ENCODE peak calls at places on chromosomes 4 and X, in six cellular contexts. L, S, B, G, I and W are unnamed samples.

GRCh38 chr4:163764569-163764968 is 270.1 kb downstream of the TMA16 start:
- DNase-seq in L (peak), S (no peak), B (no peak), G (no peak), I (no peak), W (peak)

GRCh38 chr4:55303818-55304217 is 42.2 kb upstream of the SRD5A3 start:
- DNase-seq in L (peak), S (no peak), B (peak), G (peak), I (no peak), W (peak)

GRCh38 chr4:86762649-86763048 is 86.5 kb downstream of the SLC10A6 start:
- DNase-seq in L (no peak), S (no peak), B (no peak), G (no peak), I (no peak), W (no peak)

GRCh38 chr4:74202062-74202586 is 44.2 kb downstream of the MTHFD2L start:
- DNase-seq in L (peak), S (no peak), B (no peak), G (no peak), I (no peak), W (no peak)

GRCh38 chr4:8032381-8032780 is 92.7 kb upstream of the AFAP1 start:
- DNase-seq in L (no peak), S (no peak), B (no peak), G (no peak), I (no peak), W (no peak)

GRCh38 chr4:145041378-145041777 is 56.6 kb downstream of the ANAPC10 start:
- DNase-seq in L (no peak), S (peak), B (no peak), G (no peak), I (no peak), W (no peak)

GRCh38 chr4:55323375-55323774 is 22.7 kb upstream of the SRD5A3 start:
- DNase-seq in L (no peak), S (no peak), B (no peak), G (no peak), I (no peak), W (no peak)

GRCh38 chr4:147768113-147768512 is 36.2 kb downstream of the ARHGAP10 start:
- DNase-seq in L (peak), S (no peak), B (no peak), G (no peak), I (no peak), W (peak)

GRCh38 chr4:53616219-53616618 is 24.9 kb upstream of the LNX1 start:
- DNase-seq in L (no peak), S (no peak), B (no peak), G (no peak), I (no peak), W (no peak)

GRCh38 chr4:15078682-15079642 is 76.7 kb downstream of the CPEB2 start:
- DNase-seq in L (peak), S (no peak), B (no peak), G (peak), I (no peak), W (no peak)

GRCh38 chr4:183924362-183925044 is 19.4 kb downstream of the STOX2 start:
- DNase-seq in L (no peak), S (no peak), B (no peak), G (no peak), I (no peak), W (no peak)

GRCh38 chr4:88859191-88859812 is 161.7 kb upstream of the NAP1L5 start:
- DNase-seq in L (no peak), S (no peak), B (no peak), G (no peak), I (no peak), W (no peak)

GRCh38 chr4:174218127-174218790 is 65.2 kb downstream of the FBXO8 start:
- DNase-seq in L (no peak), S (no peak), B (no peak), G (no peak), I (no peak), W (no peak)

GRCh38 chr4:186770446-186771175 is 47.0 kb upstream of the FAT1 start:
- DNase-seq in L (peak), S (no peak), B (no peak), G (peak), I (no peak), W (peak)

GRCh38 chr4:108168672-108169562 is at the start of gene LEF1:
- DNase-seq in L (peak), S (peak), B (no peak), G (no peak), I (no peak), W (no peak)

GRCh38 chrX:53474707-53475106 is 40.5 kb upstream of the HSD17B10 start:
- DNase-seq in L (no peak), S (no peak), B (no peak), G (no peak), I (no peak), W (no peak)

GRCh38 chr4:5051210-5051691 is at the start of gene STK32B:
- DNase-seq in L (peak), S (no peak), B (peak), G (peak), I (no peak), W (peak)

GRCh38 chrX:30489323-30489722 is 88.2 kb downstream of the TASL start:
- DNase-seq in L (no peak), S (no peak), B (peak), G (no peak), I (no peak), W (no peak)

GRCh38 chr4:169243808-169244207 is 26.9 kb downstream of the SH3RF1 start:
- DNase-seq in L (peak), S (no peak), B (no peak), G (peak), I (no peak), W (peak)

GRCh38 chrX:850471-850916 is 219.9 kb downstream of the SHOX start:
- DNase-seq in L (no peak), S (no peak), B (peak), G (no peak), I (no peak), W (peak)

GRCh38 chr4:42671431-42672194 is 14.7 kb upstream of the ATP8A1 start:
- DNase-seq in L (no peak), S (no peak), B (no peak), G (no peak), I (no peak), W (no peak)

GRCh38 chr4:153294631-153295030 is 49.9 kb upstream of the MND1 start:
- DNase-seq in L (peak), S (no peak), B (peak), G (peak), I (no peak), W (no peak)

GRCh38 chrX:39677987-39678840 is 419.5 kb downstream of the BCOR start:
- DNase-seq in L (no peak), S (no peak), B (no peak), G (no peak), I (no peak), W (no peak)

GRCh38 chrX:19852014-19853005 is 35.1 kb downstream of the SH3KBP1 start:
- DNase-seq in L (peak), S (no peak), B (no peak), G (no peak), I (no peak), W (no peak)

GRCh38 chr4:105970371-105970770 is 75.1 kb downstream of the NPNT start:
- DNase-seq in L (no peak), S (no peak), B (no peak), G (no peak), I (no peak), W (no peak)

GRCh38 chrX:13597928-13598327 is 28.5 kb downstream of the EGFL6 start:
- DNase-seq in L (peak), S (no peak), B (no peak), G (no peak), I (no peak), W (no peak)

GRCh38 chrX:57771689-57772088 is 91.6 kb upstream of the NLRP2B start:
- DNase-seq in L (no peak), S (no peak), B (no peak), G (peak), I (no peak), W (no peak)

GRCh38 chrX:122552291-122552800 is 631.7 kb upstream of the GRIA3 start:
- DNase-seq in L (peak), S (no peak), B (no peak), G (no peak), I (no peak), W (no peak)

GRCh38 chrX:47621851-47622250 is 2.2 kb upstream of the SYN1 start:
- DNase-seq in L (no peak), S (no peak), B (no peak), G (no peak), I (no peak), W (no peak)

GRCh38 chr4:108783666-108784463 is 21.0 kb upstream of the ETNPPL start:
- DNase-seq in L (no peak), S (no peak), B (peak), G (no peak), I (no peak), W (no peak)

GRCh38 chr4:173357939-173358338 is 12.8 kb upstream of the SAP30 start:
- DNase-seq in L (no peak), S (no peak), B (no peak), G (no peak), I (no peak), W (no peak)

GRCh38 chrX:108310511-108310910 is 127.7 kb downstream of the COL4A6 start:
- DNase-seq in L (peak), S (no peak), B (no peak), G (no peak), I (no peak), W (no peak)

GRCh38 chr4:103091601-103092223 is 7.9 kb downstream of the BDH2 start:
- DNase-seq in L (peak), S (no peak), B (peak), G (peak), I (no peak), W (peak)

GRCh38 chr4:156293657-156294297 is 340.1 kb upstream of the CTSO start:
- DNase-seq in L (peak), S (no peak), B (no peak), G (peak), I (no peak), W (peak)

GRCh38 chrX:10045327-10046000 is 78.3 kb downstream of the CLDN34 start:
- DNase-seq in L (no peak), S (no peak), B (no peak), G (no peak), I (no peak), W (no peak)

GRCh38 chrX:42519666-42520231 is 258.2 kb downstream of the PPP1R2C start:
- DNase-seq in L (peak), S (no peak), B (peak), G (peak), I (no peak), W (no peak)
- TF ChIP-seq CTCF in L (no peak), S (no peak), B (no peak), G (peak), I (no peak), W (no peak)

DNA sequence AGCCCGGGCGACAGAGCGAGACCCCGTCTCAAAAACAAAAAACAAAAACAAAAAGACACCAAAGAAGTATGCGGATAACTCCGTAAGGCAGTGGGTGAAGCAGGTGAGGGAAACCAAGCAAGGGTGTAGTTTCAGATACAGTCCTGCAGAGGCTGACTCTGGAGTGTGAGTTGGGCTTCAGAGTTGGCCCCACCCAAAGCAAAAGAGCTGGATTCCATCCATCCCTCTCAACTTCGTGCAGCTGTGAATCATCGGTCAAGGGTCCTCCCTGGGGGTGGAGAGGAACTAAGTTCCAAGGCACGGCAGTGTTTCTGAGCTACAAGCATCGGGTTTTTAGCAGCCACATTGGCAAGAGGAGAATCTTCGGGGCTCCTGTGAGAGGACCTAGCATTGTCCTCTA is 43.9 kb upstream of the FAM9A start:
- DNase-seq in L (peak), S (no peak), B (peak), G (no peak), I (no peak), W (peak)
- TF ChIP-seq CTCF in L (peak), S (no peak), B (peak), G (no peak), I (no peak), W (peak)

GRCh38 chrX:130028196-130028595 is 45.8 kb downstream of the BCORL1 start:
- DNase-seq in L (no peak), S (peak), B (peak), G (no peak), I (no peak), W (peak)
- TF ChIP-seq CTCF in L (peak), S (peak), B (peak), G (peak), I (peak), W (peak)

DNA sequence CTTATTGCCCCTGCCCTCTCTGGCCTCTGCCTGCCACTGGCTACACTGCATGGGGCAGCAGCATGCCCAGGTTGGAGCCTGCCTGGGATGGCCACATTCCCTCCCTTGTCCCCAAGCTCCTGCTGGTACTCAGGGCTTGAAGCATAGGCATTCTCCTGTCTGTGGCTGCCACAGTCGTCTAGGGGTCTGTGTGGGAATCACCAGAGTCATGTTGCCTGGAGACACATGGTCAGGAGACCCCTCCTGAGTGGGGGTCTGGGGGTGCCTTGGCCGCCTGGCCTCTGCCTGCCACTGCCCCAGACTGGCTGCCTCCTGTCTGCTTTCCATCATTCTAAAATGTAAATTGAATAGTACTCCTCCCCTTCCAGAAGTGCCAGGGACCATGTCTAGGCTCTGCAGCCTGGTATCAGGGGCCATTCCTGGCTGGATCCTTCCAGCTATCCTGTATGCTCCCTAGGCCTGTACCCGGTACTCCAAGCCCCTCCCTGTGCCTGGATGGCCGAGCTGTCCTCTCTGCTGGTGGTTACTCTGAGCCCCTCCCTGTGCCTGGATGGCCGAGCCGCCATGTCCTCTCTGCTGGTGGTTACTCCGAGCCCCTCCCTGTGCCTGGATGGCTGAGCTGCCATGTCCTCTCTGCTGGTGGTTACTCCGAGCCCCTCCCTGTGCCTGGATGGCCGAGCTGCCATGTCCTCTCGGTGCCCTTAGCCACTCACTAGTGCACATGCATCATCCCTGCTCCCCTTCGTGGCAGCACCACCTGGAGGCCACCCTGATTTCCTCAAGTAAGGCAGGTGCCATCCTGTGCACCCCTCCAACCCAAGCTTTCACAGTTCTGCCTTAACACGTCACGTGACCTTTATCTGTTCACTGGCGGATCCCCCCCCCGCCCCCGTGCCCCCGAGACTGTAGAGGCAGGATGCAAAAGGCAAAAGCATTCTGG is 5.5 kb upstream of the NKX1-1 start:
- DNase-seq in L (no peak), S (no peak), B (no peak), G (no peak), I (peak), W (no peak)
- TF ChIP-seq CTCF in L (no peak), S (no peak), B (no peak), G (peak), I (no peak), W (peak)

DNA sequence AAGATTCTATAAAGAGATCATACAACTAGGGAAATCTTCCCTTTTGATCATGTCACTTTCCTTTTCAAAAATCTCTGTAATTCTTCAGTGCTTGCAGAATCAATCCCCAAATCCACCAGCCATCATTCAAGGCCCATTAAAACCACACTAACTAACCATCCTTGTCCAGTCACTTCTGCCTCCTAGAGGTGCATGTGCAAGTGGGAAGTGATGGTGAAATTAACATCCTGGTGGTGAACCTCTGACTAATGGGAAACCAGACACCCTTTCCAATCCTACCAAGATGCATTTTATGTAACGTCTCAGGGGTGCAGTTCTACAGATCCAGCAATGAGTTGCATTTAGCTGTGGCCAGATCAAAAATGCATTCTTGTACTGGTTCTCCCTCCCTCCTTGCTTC is 341.8 kb downstream of the RAPGEF2 start:
- DNase-seq in L (peak), S (no peak), B (no peak), G (peak), I (no peak), W (peak)
- TF ChIP-seq CTCF in L (peak), S (no peak), B (no peak), G (peak), I (no peak), W (peak)

DNA sequence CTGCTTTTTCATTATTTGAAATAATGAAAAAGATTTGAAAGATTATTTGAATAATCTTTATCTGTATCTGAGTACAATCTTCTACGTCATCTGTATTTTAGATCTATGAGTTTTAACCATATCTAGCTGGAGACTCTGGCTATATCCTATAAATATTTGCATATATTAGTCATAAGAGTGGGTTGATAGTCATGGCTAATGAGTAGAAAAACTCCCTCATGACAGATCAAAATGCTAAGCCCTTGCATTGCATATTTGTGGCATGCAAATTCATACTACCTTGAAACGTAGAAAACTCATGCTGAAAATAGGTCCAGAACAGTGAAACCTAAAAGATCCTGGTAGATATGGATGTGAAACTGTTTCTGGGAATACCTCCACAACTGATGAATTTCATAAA is 291.3 kb downstream of the GALNTL6 start:
- DNase-seq in L (peak), S (no peak), B (no peak), G (no peak), I (no peak), W (peak)
- TF ChIP-seq CTCF in L (no peak), S (no peak), B (no peak), G (no peak), I (no peak), W (no peak)

GRCh38 chr4:112747035-112747434 is 110.1 kb downstream of the LARP7 start:
- DNase-seq in L (no peak), S (no peak), B (no peak), G (no peak), I (no peak), W (no peak)
- TF ChIP-seq CTCF in L (no peak), S (no peak), B (no peak), G (no peak), I (no peak), W (no peak)

DNA sequence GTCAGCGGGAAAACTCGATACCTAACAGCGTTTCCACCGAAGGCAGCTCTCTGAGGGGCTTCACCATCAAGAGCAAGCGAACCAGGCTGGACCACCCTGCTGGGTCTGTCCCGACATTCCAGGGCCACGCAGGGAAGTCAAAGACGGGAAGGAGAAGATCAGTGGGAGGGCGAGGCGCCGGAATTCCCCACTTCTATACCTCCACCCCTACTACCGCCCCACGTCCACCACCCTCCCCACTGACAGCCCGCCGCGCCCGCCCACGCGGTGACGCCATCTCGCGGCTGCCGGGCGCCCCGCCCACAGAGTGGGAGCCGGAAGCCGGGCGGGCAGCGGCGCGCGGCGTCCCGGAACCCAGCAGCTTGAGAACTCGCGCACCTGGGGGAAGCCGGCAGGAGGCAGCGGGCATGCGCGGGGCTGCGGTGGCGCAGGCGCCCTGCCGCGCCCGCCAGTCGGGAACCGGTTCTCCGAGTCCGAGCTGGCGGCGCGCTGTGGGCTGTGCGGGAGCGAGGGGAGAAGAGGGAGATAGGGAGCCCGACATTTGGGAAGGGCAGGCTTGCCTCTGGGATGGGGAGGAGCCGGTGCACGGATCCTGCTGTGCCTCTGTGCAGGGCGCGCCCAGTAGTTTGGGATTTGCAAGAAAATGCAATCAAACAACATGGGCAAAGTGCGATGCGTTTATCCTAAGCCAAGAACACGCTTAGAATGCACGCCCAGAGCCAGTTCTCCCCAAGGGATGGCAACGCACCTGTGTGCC is 3.2 kb upstream of the STIM2 start:
- DNase-seq in L (peak), S (peak), B (peak), G (peak), I (peak), W (peak)
- TF ChIP-seq CTCF in L (no peak), S (peak), B (no peak), G (no peak), I (peak), W (peak)

DNA sequence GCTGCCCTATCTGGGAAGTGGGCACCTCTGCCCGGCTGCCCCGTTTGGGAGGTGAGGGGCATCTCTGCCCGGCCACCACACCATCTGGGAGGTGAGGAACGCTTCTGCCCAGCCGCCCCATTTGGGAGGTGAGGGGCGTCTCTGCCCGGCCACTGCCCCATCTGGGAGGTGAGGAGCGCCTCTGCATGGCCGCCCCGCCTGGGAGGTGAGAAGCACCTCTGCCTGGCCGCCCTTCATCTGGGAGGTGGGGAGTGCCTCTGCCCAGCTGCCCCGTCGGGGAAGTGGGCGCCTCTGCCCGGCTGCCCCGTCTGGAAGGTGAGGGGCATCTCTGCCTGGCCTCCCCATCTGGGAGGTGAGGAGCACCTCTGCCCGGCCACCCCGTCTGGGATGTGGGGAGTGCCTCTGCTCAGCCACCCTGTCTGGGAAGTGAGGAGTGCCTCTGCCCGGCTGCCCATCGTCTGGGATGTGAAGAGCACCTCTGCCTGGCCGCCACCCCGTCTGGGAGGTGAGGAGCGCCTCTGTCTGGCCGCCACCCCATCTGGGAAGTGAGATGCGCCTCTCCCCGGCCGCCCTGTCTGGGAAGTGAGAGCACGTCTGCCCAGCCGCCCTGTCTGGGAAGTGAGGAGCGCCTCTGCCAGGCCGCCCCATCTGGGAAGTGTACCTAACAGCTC is 9.8 kb downstream of the PABPC1L2A start:
- DNase-seq in L (no peak), S (no peak), B (no peak), G (no peak), I (peak), W (no peak)
- TF ChIP-seq CTCF in L (no peak), S (no peak), B (no peak), G (no peak), I (no peak), W (no peak)